ENCODE peak calls at places on chromosomes 3 and 15, in eight cellular contexts. N is ovary; E is RWPE1; B is left ventricle myocardium inferior; O is Panc1; H is CD8-positive, alpha-beta memory T cell; V is A673; Q is MM.1S. P is an unnamed sample.

GRCh38 chr3:112738366-112738765 is 97.4 kb upstream of the CCDC80 start:
- DNase-seq in N (no peak), E (no peak), B (no peak), O (no peak), H (no peak), V (no peak), Q (no peak), P (no peak)

GRCh38 chr15:89413877-89414276 is 79.3 kb upstream of the POLG start:
- DNase-seq in N (no peak), E (peak), B (no peak), O (no peak), H (no peak), V (no peak), Q (no peak), P (no peak)

GRCh38 chr15:79989682-79990081 is 18.7 kb upstream of the BCL2A1 start:
- DNase-seq in N (no peak), E (no peak), B (no peak), O (no peak), H (no peak), V (no peak), Q (no peak), P (peak)

GRCh38 chr3:188559069-188559410 is 405.1 kb downstream of the LPP start:
- DNase-seq in N (no peak), E (no peak), B (no peak), O (no peak), H (no peak), V (no peak), Q (no peak), P (no peak)

GRCh38 chr15:66941791-66942190 is 123.6 kb upstream of the SMAD3 start:
- DNase-seq in N (no peak), E (no peak), B (no peak), O (no peak), H (no peak), V (no peak), Q (no peak), P (no peak)

GRCh38 chr3:156865732-156866131 is 39.6 kb downstream of the LEKR1 start:
- DNase-seq in N (no peak), E (no peak), B (no peak), O (no peak), H (no peak), V (peak), Q (no peak), P (no peak)

GRCh38 chr3:138418556-138419206 is 15.7 kb upstream of the ESYT3 start:
- DNase-seq in N (no peak), E (no peak), B (no peak), O (no peak), H (no peak), V (no peak), Q (no peak), P (no peak)

GRCh38 chr3:27312044-27312668 is 57.0 kb downstream of the NEK10 start:
- DNase-seq in N (no peak), E (peak), B (no peak), O (peak), H (no peak), V (peak), Q (peak), P (no peak)

GRCh38 chr3:117567903-117568302 is 858.3 kb downstream of the TUSC7 start:
- DNase-seq in N (no peak), E (no peak), B (no peak), O (no peak), H (no peak), V (no peak), Q (no peak), P (no peak)

GRCh38 chr15:76335129-76335850 is 1.3 kb upstream of the ISL2 start:
- DNase-seq in N (no peak), E (no peak), B (no peak), O (no peak), H (no peak), V (no peak), Q (no peak), P (no peak)

GRCh38 chr15:91469627-91470567 is 369.8 kb downstream of the SV2B start:
- DNase-seq in N (no peak), E (no peak), B (no peak), O (no peak), H (peak), V (no peak), Q (no peak), P (peak)

GRCh38 chr15:47673343-47673761 is 44.0 kb upstream of the SEMA6D start:
- DNase-seq in N (no peak), E (no peak), B (no peak), O (no peak), H (no peak), V (no peak), Q (no peak), P (no peak)

GRCh38 chr15:55897560-55898336 is 95.7 kb downstream of the NEDD4 start:
- DNase-seq in N (peak), E (peak), B (peak), O (peak), H (no peak), V (peak), Q (no peak), P (no peak)

GRCh38 chr3:128241741-128242140 is 88.5 kb downstream of the EEFSEC start:
- DNase-seq in N (no peak), E (no peak), B (no peak), O (no peak), H (no peak), V (no peak), Q (no peak), P (no peak)

GRCh38 chr3:178072391-178072790 is 463.8 kb upstream of the KCNMB2 start:
- DNase-seq in N (no peak), E (no peak), B (no peak), O (no peak), H (no peak), V (no peak), Q (no peak), P (no peak)

GRCh38 chr15:76844096-76844495 is 61.0 kb downstream of the SCAPER start:
- DNase-seq in N (no peak), E (no peak), B (no peak), O (no peak), H (no peak), V (peak), Q (no peak), P (no peak)

GRCh38 chr3:79872483-79872882 is 104.7 kb upstream of the ROBO1 start:
- DNase-seq in N (no peak), E (no peak), B (no peak), O (peak), H (no peak), V (no peak), Q (no peak), P (no peak)

GRCh38 chr3:86814321-86814720 is 176.6 kb downstream of the VGLL3 start:
- DNase-seq in N (no peak), E (no peak), B (no peak), O (no peak), H (no peak), V (no peak), Q (no peak), P (no peak)

GRCh38 chr3:158731938-158732855 is at the start of gene RARRES1:
- DNase-seq in N (peak), E (peak), B (peak), O (no peak), H (no peak), V (peak), Q (no peak), P (peak)

GRCh38 chr3:42314411-42314810 is 48.4 kb upstream of the CCK start:
- DNase-seq in N (no peak), E (no peak), B (no peak), O (no peak), H (no peak), V (peak), Q (no peak), P (no peak)

DNA sequence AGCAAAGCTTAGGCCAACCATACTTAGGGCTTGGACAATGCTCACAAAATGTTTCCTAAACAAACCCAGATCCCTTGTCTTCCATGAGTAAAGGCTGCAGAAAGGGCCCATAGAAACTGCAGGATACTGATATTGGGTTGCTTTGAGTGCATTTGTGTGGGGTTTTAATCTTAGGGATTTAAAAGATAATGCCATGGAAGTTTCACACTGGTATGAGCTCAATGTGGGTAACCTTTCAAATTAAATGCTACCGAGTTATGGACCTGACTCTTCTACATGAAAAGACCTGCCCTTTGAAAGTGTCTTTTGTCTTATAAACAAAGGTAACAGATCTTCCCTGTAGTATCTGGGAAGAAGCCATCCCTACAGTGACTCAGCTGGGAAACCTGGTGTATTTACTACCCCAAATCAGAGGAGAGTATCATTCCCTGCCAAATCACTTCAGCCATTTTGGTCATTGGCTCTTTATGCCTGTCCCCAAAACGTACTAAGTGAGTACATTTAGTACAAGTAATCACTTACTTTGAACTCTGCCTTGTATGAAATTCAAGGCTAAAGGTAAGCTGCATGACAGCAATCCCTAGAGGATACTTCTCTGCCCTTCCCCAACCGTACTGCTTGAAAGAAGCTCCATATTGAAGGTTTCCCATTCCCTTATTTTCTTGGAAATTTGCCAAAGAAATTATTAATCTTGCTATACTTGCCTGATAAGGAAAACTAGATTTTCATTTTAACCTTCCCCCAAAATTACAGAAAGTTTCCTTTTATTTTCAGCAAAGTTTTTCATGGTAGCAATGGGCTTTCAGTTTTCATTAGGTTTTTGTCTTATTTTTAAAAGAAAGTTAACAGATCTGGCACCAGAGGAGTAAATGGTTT is 7.2 kb downstream of the TM4SF1 start:
- DNase-seq in N (no peak), E (no peak), B (no peak), O (peak), H (no peak), V (peak), Q (no peak), P (no peak)
- H3K27ac ChIP-seq in N (no peak), E (no peak), B (peak), O (peak), H (no peak), V (no peak), Q (no peak), P (peak)

GRCh38 chr15:100686021-100686724 is 83.8 kb downstream of the ASB7 start:
- DNase-seq in N (peak), E (no peak), B (peak), O (no peak), H (no peak), V (no peak), Q (no peak), P (no peak)

GRCh38 chr15:100686725-100687488 is 84.5 kb downstream of the ASB7 start:
- DNase-seq in N (no peak), E (peak), B (no peak), O (no peak), H (no peak), V (no peak), Q (no peak), P (no peak)

GRCh38 chr15:100688549-100689120 is 86.2 kb downstream of the ASB7 start:
- DNase-seq in N (no peak), E (no peak), B (no peak), O (no peak), H (no peak), V (no peak), Q (no peak), P (no peak)

GRCh38 chr15:100689500-100689899 is 87.1 kb downstream of the ASB7 start:
- DNase-seq in N (no peak), E (no peak), B (no peak), O (no peak), H (no peak), V (no peak), Q (no peak), P (no peak)

DNA sequence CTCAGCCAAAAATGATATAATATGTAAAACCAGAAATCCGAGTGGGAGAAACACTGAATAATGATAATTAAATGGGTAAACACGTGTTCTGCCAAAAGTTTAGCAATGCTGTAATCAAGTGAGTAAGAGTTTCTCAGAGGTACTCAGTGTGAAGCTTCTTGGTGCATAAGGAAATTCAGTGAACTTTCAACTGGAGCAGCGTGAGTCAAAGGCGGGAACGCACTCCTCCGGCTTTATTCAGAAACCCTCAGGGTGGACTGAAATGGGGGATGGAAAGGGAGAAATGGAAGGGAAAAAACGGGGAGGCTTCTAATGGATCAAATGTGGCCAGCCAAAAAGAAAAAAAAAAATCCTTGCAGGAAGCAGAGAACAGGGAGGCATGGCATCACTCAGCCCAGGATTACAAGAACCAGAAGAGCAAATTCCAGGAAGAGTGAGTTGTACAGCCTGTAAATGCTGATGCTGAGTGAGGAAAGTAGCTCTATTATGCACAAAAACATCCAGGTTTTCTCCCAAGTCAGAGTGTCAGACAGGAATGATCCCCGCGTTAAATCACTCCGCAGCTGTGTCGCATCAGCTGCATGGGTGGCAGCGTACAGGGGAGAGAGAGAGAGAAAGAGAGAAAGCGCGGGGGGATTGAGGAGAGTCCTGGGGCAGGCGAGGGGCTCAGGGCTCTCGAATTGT is 85.3 kb downstream of the ASB7 start:
- DNase-seq in N (peak), E (peak), B (no peak), O (no peak), H (no peak), V (no peak), Q (no peak), P (no peak)
- H3K27ac ChIP-seq in N (peak), E (peak), B (peak), O (no peak), H (no peak), V (no peak), Q (no peak), P (no peak)

DNA sequence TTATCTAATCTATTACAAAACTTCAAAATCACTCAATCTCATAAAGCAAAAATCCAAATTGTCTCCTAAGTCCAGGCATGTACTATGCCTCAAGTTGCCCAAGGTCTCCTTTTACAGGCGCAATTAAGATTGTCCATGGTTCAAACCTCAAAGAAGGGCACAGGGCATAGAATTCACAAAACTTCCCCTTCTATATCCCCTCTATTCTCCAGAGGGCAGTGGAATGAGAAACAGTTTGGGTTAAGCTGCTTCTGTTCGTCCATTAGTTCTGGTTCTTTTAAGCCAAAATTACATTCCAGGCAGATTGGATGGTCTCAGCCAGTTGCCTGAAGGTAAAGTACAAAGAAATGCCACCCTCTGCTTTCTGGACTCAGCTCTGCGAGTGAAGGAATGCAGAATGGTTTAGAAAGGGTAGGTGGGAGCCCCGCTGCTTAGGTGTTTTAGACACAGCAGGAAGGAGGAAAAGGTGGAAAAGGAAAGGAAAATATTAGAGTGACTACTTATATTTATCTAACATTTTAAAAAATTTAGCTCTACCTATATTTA is 200.8 kb downstream of the GREM1 start:
- DNase-seq in N (no peak), E (no peak), B (no peak), O (no peak), H (no peak), V (no peak), Q (no peak), P (no peak)
- H3K27ac ChIP-seq in N (no peak), E (no peak), B (no peak), O (no peak), H (no peak), V (no peak), Q (no peak), P (no peak)

GRCh38 chr15:29873264-29873663 is 51.0 kb upstream of the TJP1 start:
- DNase-seq in N (no peak), E (no peak), B (no peak), O (no peak), H (no peak), V (no peak), Q (no peak), P (no peak)

GRCh38 chr15:29871401-29871800 is 49.1 kb upstream of the TJP1 start:
- DNase-seq in N (peak), E (no peak), B (peak), O (no peak), H (no peak), V (no peak), Q (no peak), P (no peak)

GRCh38 chr15:29872716-29873115 is 50.4 kb upstream of the TJP1 start:
- DNase-seq in N (no peak), E (no peak), B (no peak), O (no peak), H (no peak), V (no peak), Q (no peak), P (no peak)

GRCh38 chr15:29873942-29874341 is 51.7 kb upstream of the TJP1 start:
- DNase-seq in N (no peak), E (no peak), B (no peak), O (no peak), H (no peak), V (no peak), Q (no peak), P (no peak)

DNA sequence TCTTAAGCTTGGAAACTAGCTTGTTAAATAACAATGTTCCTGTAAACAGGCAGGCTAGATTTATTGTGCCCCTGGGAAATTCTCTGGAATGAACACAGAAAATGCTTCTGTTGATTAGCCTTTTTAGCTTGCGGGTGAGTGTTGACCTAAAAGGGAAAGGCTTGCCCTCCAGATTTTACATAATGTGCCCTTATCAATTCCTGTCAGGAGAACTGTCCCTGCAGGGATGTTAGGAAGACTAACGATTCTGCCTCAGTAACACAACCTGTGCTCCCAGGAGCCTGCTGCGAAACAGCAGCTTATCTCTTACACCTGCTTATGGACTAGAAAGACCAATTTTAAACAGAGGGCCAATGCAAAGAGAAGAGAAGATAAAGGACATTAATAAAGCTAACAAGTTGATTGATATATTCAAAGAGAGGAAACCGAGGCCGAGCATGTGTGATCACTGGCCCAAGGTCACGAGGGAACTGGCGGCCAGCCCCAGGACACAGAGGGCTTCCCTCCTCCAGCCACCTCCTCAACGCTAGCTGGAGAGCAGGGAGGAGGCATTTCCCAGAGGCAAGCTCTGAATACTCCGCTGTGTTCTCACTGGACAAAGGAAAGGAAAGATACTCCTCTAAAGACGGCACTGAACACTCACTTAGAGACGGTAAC is 48.4 kb upstream of the TJP1 start:
- DNase-seq in N (peak), E (no peak), B (peak), O (no peak), H (no peak), V (peak), Q (no peak), P (no peak)
- H3K27ac ChIP-seq in N (peak), E (no peak), B (peak), O (no peak), H (no peak), V (no peak), Q (no peak), P (peak)

GRCh38 chr3:8650583-8651416 is 6.2 kb upstream of the SSUH2 start:
- DNase-seq in N (no peak), E (no peak), B (no peak), O (no peak), H (no peak), V (peak), Q (no peak), P (no peak)

GRCh38 chr3:8651418-8652322 is 7.1 kb upstream of the SSUH2 start:
- DNase-seq in N (no peak), E (no peak), B (no peak), O (no peak), H (no peak), V (peak), Q (no peak), P (no peak)

GRCh38 chr3:8647137-8647970 is 2.8 kb upstream of the SSUH2 start:
- DNase-seq in N (no peak), E (no peak), B (no peak), O (no peak), H (no peak), V (no peak), Q (no peak), P (no peak)

GRCh38 chr3:8649757-8650156 is 5.2 kb upstream of the SSUH2 start:
- DNase-seq in N (no peak), E (no peak), B (no peak), O (no peak), H (no peak), V (no peak), Q (no peak), P (no peak)

GRCh38 chr3:8648873-8649741 is 4.5 kb upstream of the SSUH2 start:
- DNase-seq in N (no peak), E (no peak), B (no peak), O (no peak), H (no peak), V (no peak), Q (no peak), P (no peak)
- H3K27ac ChIP-seq in N (no peak), E (no peak), B (no peak), O (no peak), H (no peak), V (no peak), Q (no peak), P (no peak)

DNA sequence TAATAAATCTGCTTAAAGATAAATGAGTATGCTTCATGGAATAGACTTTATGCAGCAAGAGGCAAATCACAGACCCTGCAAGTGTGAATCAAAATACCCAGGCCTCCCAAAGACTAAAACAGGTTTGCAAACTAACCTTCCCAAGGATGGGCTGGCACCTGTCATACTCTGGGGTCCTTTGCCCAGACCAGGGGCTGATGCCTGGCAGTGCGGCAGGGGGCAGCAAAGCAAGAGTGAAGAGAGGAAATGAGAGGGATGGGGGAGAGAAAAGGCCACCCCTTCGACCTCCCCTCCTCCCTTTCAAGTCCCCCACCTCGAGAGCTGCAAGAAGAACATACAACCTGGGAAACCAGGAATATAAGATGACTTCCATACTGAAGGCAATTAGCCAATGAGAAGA is 31.8 kb downstream of the XXYLT1 start:
- DNase-seq in N (peak), E (no peak), B (no peak), O (no peak), H (no peak), V (no peak), Q (no peak), P (peak)
- H3K27ac ChIP-seq in N (no peak), E (no peak), B (peak), O (no peak), H (no peak), V (no peak), Q (no peak), P (peak)

GRCh38 chr15:74157868-74158827 is 15.4 kb upstream of the ISLR start:
- DNase-seq in N (no peak), E (no peak), B (no peak), O (no peak), H (no peak), V (no peak), Q (no peak), P (no peak)
- H3K27ac ChIP-seq in N (no peak), E (no peak), B (peak), O (no peak), H (no peak), V (no peak), Q (no peak), P (no peak)